ENCODE peak calls at places on chromosomes 13 and 19, in six cellular contexts. W is A549, H is H1, C is HepG2, G is endothelial cell of umbilical vein, S is GM12878. Z is an unnamed sample.

GRCh38 chr13:68927387-68928026 is 1180.1 kb upstream of the ATXN8OS start:
- DNase-seq in G (peak; percentile 1), C (peak; percentile 12), W (peak; percentile 35), S (no peak), H (no peak), Z (peak; percentile 6)

GRCh38 chr13:113041293-113041690 is 64.3 kb upstream of the F7 start:
- DNase-seq in S (no peak), G (no peak), C (no peak), H (no peak), W (no peak), Z (no peak)

GRCh38 chr13:106432636-106433035 is 102.8 kb downstream of the EFNB2 start:
- DNase-seq in G (no peak), W (peak; percentile 46), H (no peak), S (no peak), C (no peak), Z (no peak)

GRCh38 chr13:106899444-106899843 is 331.5 kb upstream of the ARGLU1 start:
- DNase-seq in W (peak; percentile 1), S (no peak), H (no peak), C (peak; percentile 51), G (no peak), Z (no peak)

GRCh38 chr13:67416047-67416925 is 186.2 kb upstream of the PCDH9 start:
- DNase-seq in H (peak; percentile 84), S (no peak), G (no peak), W (peak; percentile 38), C (peak; percentile 4), Z (peak; percentile 32)

GRCh38 chr13:101654916-101655315 is 202.4 kb downstream of the ITGBL1 start:
- DNase-seq in G (no peak), W (peak; percentile 31), S (no peak), H (no peak), C (no peak), Z (no peak)

GRCh38 chr13:102693250-102693649 is 1.6 kb downstream of the METTL21C start:
- DNase-seq in G (no peak), C (no peak), W (no peak), S (no peak), H (no peak), Z (no peak)

GRCh38 chr19:52734340-52734892 is 428 bp downstream of the ZNF611 start:
- DNase-seq in W (no peak), S (no peak), H (no peak), C (no peak), G (no peak), Z (peak; percentile 74)

GRCh38 chr19:55640043-55640576 is 692 bp upstream of the ZNF580 start:
- DNase-seq in S (no peak), G (peak; percentile 80), W (peak; percentile 49), H (no peak), C (no peak), Z (peak; percentile 83)

GRCh38 chr13:27161980-27162379 is 9.6 kb downstream of the USP12 start:
- DNase-seq in S (no peak), W (no peak), G (no peak), C (no peak), H (no peak), Z (no peak)

DNA sequence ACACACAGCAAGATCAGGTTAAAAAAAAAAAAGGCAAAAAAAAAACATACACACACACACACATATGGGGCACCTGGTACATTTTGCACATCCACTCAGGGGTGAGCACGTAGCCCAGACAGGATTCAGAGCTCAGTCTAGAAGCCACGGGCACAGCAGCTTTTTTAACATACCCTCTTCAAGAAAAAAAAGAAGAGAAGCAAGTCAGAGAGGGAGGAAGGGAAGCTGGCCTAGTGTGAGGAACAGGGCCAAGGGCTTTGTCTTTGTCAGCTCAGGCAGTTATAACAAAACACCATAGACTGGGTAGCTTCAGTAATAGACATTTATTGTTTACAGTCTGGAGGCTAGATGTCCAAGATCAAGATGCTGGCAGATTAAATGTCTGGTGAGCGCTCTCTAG is 2.3 kb upstream of the TPM4 start:
- DNase-seq in W (no peak), G (peak; percentile 49), H (peak; percentile 27), S (no peak), C (no peak), Z (no peak)
- H3K4me2 ChIP-seq in W (no peak overlapping the region), G (no peak overlapping the region), H (no peak overlapping the region), S (no peak overlapping the region), C (no peak overlapping the region), Z (no peak overlapping the region)

DNA sequence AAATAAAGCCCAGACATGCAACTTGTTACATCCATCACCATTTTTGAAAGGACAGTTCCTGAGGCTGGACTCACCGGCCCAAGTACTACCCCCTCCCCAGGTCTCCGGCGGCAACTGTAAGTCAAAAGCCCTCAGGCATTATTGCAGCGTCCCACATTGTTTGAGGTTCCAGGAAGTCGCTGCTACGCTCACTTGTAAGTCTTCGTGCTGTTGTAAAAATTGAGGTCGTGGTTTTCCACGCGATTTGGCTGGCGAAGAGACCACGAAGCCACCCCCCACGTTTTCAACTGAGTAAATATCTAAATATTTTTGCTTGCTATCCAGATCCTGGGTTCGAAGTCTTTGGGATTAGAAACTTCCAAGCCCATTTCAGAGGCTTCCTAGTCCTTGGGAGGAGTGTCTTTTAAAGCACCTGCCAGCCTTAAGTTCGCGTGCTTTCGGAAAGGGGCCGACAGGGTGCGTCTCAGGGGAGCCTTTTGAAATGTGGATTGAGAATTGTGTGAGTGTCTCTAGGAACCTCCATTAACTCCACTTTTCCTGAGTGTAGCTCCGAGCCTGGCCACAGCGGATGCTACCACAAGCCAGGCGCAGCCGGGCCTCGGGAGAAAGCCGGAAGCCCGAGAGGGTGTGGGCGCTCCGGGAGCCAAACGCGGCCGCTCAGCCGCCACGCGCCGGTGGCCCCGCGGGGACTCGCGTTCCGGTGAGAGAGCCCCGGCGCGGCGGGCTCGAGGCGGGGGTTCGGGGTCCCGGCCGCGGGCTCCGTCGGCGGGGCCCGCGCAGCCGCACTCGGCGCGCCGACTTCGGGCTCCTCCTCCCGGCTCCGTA is at the start of gene FNDC3A:
- DNase-seq in G (peak; percentile 69), H (peak; percentile 84), S (no peak), C (peak; percentile 47), W (peak; percentile 68), Z (peak; percentile 94)
- TF ChIP-seq MAX in G (peak; percentile 4), H (peak; percentile 8), S (no peak), C (peak; percentile 25), W (peak; percentile 22), Z (peak; percentile 18)

DNA sequence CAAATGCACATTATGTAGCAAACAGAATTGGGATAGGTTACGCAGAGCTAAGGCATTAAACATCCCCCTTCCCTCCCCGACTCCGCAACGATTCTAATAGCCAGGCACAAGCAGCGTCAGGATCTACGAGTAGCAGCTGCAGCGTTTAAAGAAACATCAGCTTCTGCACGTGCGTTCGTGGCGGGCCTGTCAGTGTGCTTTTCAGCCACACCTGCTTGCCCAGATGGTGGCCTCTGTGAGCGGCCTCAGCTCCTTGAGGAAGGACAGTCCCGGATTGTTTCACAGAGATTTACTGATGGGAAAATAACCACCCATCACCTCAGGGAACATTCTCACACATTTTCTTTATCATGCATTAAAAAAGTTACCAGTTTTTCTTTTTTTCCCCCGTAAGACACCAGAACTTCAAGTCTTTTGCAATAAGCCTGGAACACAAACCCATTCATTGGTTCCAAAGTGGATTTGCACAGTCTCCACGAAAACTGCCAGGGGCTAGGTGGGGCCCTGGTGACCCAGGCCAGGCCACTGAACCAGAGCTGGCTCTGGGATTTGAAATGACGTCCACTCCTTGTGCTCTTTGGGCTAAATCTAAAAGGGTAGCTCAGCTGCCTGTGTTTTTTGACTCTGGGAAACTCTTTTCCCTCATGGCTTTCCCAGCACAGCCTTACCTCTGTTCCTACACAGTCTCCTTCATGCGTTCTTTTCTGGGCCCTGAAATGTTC is 325.5 kb downstream of the KCNRG start:
- DNase-seq in G (no peak), C (no peak), W (no peak), H (no peak), S (no peak), Z (no peak)
- H3K4me2 ChIP-seq in G (no peak overlapping the region), C (no peak overlapping the region), W (no peak overlapping the region), H (peak overlapping the region; percentile 44), S (no peak overlapping the region), Z (no peak overlapping the region)

GRCh38 chr19:14070268-14071050 is 2.1 kb upstream of the MISP3 start:
- DNase-seq in H (no peak), S (no peak), W (no peak), G (no peak), C (no peak), Z (no peak)
- TF ChIP-seq MAX in H (no peak), S (no peak), W (no peak), G (no peak), C (no peak), Z (no peak)

GRCh38 chr19:48616041-48616436 is 1.2 kb upstream of the FAM83E start:
- DNase-seq in G (no peak), W (no peak), S (no peak), H (no peak), C (no peak), Z (no peak)
- H3K4me2 ChIP-seq in G (no peak overlapping the region), W (peak overlapping the region; percentile 92), S (peak overlapping the region; percentile 88), H (peak overlapping the region; percentile 64), C (no peak overlapping the region), Z (peak overlapping the region; percentile 91)

GRCh38 chr19:4724252-4724514 is 541 bp upstream of the DPP9 start:
- DNase-seq in C (no peak), S (no peak), G (no peak), H (no peak), W (no peak), Z (no peak)
- TF ChIP-seq MAX in C (no peak), S (no peak), G (no peak), H (no peak), W (no peak), Z (no peak)

Z was measured in SK-N-SH.